ENCODE peak calls at places on chromosomes 6 and 20, in four cellular contexts. W is heart right ventricle, E is cardiac muscle cell, V is HFF-Myc. U is an unnamed sample.
A peak's percentile ranks its signal among the peaks of the same experiment; 100 is the strongest.

GRCh38 chr6:19929312-19929711 is 92.1 kb downstream of the ID4 start:
- DNase-seq in W (no peak), E (no peak), V (no peak), U (no peak)

GRCh38 chr20:37986873-37987601 is 46.2 kb downstream of the TTI1 start:
- DNase-seq in W (peak; percentile 87), E (peak; percentile 83), V (no peak), U (no peak)

GRCh38 chr6:166862978-166863530 is 93.3 kb downstream of the RNASET2 start:
- DNase-seq in W (no peak), E (no peak), V (no peak), U (no peak)

GRCh38 chr6:34926655-34927054 is 37.6 kb downstream of the ANKS1A start:
- DNase-seq in W (no peak), E (no peak), V (no peak), U (peak; percentile 23)

GRCh38 chr20:18225652-18226051 is 62.7 kb upstream of the ZNF133 start:
- DNase-seq in W (no peak), E (no peak), V (no peak), U (peak; percentile 29)

GRCh38 chr20:47334022-47334551 is 22.4 kb downstream of the ZMYND8 start:
- DNase-seq in W (no peak), E (no peak), V (peak; percentile 83), U (peak; percentile 99)

GRCh38 chr20:1392693-1393506 is at the start of gene FKBP1A:
- DNase-seq in W (peak; percentile 90), E (peak; percentile 93), V (no peak), U (peak; percentile 89)

GRCh38 chr6:157225575-157225995 is 97.7 kb downstream of the TMEM242 start:
- DNase-seq in W (no peak), E (no peak), V (no peak), U (no peak)

GRCh38 chr6:100479180-100480035 is 14.7 kb upstream of the SIM1 start:
- DNase-seq in W (no peak), E (peak; percentile 49), V (no peak), U (peak; percentile 71)

GRCh38 chr20:15927893-15928650 is 645.2 kb downstream of the KIF16B start:
- DNase-seq in W (no peak), E (no peak), V (no peak), U (no peak)

GRCh38 chr6:30826961-30827342 is 57.4 kb upstream of the DDR1 start:
- DNase-seq in W (no peak), E (no peak), V (no peak), U (no peak)

GRCh38 chr6:89048985-89049384 is 31.6 kb upstream of the PNRC1 start:
- DNase-seq in W (no peak), E (no peak), V (peak; percentile 11), U (peak; percentile 34)

GRCh38 chr20:56689852-56690485 is 60.9 kb downstream of the TFAP2C start:
- DNase-seq in W (no peak), E (no peak), V (no peak), U (peak; percentile 33)

GRCh38 chr6:68638225-68638900 is 3.3 kb downstream of the ADGRB3 start:
- DNase-seq in W (no peak), E (peak; percentile 60), V (no peak), U (peak; percentile 74)

GRCh38 chr6:165514621-165515020 is 148.4 kb downstream of the PDE10A start:
- DNase-seq in W (no peak), E (no peak), V (no peak), U (no peak)

GRCh38 chr20:9359561-9360308 is 154.7 kb upstream of the LAMP5 start:
- DNase-seq in W (peak; percentile 62), E (peak; percentile 50), V (peak; percentile 51), U (peak; percentile 89)

GRCh38 chr20:58988565-58988882 is 7.5 kb downstream of the NELFCD start:
- DNase-seq in W (no peak), E (no peak), V (no peak), U (no peak)

GRCh38 chr20:52012093-52012492 is 179.5 kb downstream of the ZFP64 start:
- DNase-seq in W (no peak), E (no peak), V (no peak), U (no peak)

GRCh38 chr6:18016698-18017097 is 29.3 kb upstream of the KIF13A start:
- DNase-seq in W (no peak), E (no peak), V (no peak), U (no peak)
- H3K4me3 ChIP-seq in W (no peak overlapping the region), E (no peak overlapping the region), V (no peak overlapping the region), U (no peak overlapping the region)

GRCh38 chr6:5422321-5422915 is 161.1 kb downstream of the FARS2 start:
- DNase-seq in W (no peak), E (peak; percentile 32), V (no peak), U (peak; percentile 78)
- TF ChIP-seq CTCF in W (peak; percentile 47), E (peak; percentile 63), V (peak; percentile 64), U (peak; percentile 91)

GRCh38 chr6:39217177-39217864 is 12.0 kb downstream of the KCNK5 start:
- DNase-seq in W (no peak), E (no peak), V (no peak), U (no peak)
- H3K4me3 ChIP-seq in W (no peak overlapping the region), E (no peak overlapping the region), V (no peak overlapping the region), U (no peak overlapping the region)

GRCh38 chr6:111604259-111605099 is 1.2 kb downstream of the TRAF3IP2 start:
- DNase-seq in W (peak; percentile 78), E (peak; percentile 45), V (peak; percentile 66), U (peak; percentile 91)
- TF ChIP-seq CTCF in W (no peak), E (no peak), V (no peak), U (no peak)

U was measured in choroid plexus epithelial cell.